ENCODE peak calls at places on chromosomes 3 and 15, in five cellular contexts. M is cardiac muscle cell, S is AG04450, O is psoas muscle, A is DND-41. W is an unnamed sample.

GRCh38 chr15:33985287-33985686 is 17.0 kb downstream of the CHRM5 start:
- DNase-seq in M (peak), S (peak), O (no peak), A (no peak), W (no peak)

GRCh38 chr15:79897701-79898113 is 893 bp upstream of the MTHFS start:
- DNase-seq in M (no peak), S (no peak), O (no peak), A (peak), W (peak)

GRCh38 chr15:31308185-31308639 is 18.4 kb upstream of the KLF13 start:
- DNase-seq in M (no peak), S (no peak), O (no peak), A (peak), W (no peak)

GRCh38 chr3:45547764-45548683 is 46.5 kb upstream of the LIMD1 start:
- DNase-seq in M (no peak), S (no peak), O (peak), A (no peak), W (no peak)

GRCh38 chr3:73848173-73848751 is 223.5 kb upstream of the PDZRN3 start:
- DNase-seq in M (peak), S (no peak), O (no peak), A (no peak), W (no peak)

GRCh38 chr3:187922704-187923393 is 177.6 kb upstream of the BCL6 start:
- DNase-seq in M (no peak), S (no peak), O (no peak), A (no peak), W (no peak)

GRCh38 chr3:185420762-185421161 is 57.8 kb downstream of the MAP3K13 start:
- DNase-seq in M (no peak), S (no peak), O (no peak), A (no peak), W (no peak)

GRCh38 chr3:23710555-23710954 is 95.2 kb upstream of the UBE2E1 start:
- DNase-seq in M (no peak), S (peak), O (peak), A (no peak), W (no peak)

GRCh38 chr3:57755368-57756021 is 614 bp upstream of the SLMAP start:
- DNase-seq in M (peak), S (no peak), O (no peak), A (no peak), W (no peak)

GRCh38 chr3:24060055-24060454 is 115.0 kb downstream of the NR1D2 start:
- DNase-seq in M (peak), S (no peak), O (no peak), A (no peak), W (no peak)

GRCh38 chr3:154486949-154487348 is 57.0 kb upstream of the GPR149 start:
- DNase-seq in M (no peak), S (no peak), O (peak), A (no peak), W (no peak)

GRCh38 chr3:30628931-30629590 is 22.7 kb downstream of the TGFBR2 start:
- DNase-seq in M (peak), S (no peak), O (no peak), A (no peak), W (peak)
- H3K4me3 ChIP-seq in M (no peak), S (no peak), O (peak), A (no peak), W (no peak)

GRCh38 chr3:149705416-149705815 is 46.9 kb downstream of the COMMD2 start:
- DNase-seq in M (no peak), S (no peak), O (no peak), A (no peak), W (no peak)

GRCh38 chr3:149701206-149701976 is 43.6 kb upstream of the WWTR1 start:
- DNase-seq in M (no peak), S (no peak), O (no peak), A (no peak), W (peak)

GRCh38 chr3:149701977-149702350 is 44.1 kb upstream of the WWTR1 start:
- DNase-seq in M (no peak), S (no peak), O (no peak), A (no peak), W (no peak)

GRCh38 chr3:149703474-149703873 is 45.6 kb upstream of the WWTR1 start:
- DNase-seq in M (no peak), S (no peak), O (peak), A (no peak), W (no peak)

DNA sequence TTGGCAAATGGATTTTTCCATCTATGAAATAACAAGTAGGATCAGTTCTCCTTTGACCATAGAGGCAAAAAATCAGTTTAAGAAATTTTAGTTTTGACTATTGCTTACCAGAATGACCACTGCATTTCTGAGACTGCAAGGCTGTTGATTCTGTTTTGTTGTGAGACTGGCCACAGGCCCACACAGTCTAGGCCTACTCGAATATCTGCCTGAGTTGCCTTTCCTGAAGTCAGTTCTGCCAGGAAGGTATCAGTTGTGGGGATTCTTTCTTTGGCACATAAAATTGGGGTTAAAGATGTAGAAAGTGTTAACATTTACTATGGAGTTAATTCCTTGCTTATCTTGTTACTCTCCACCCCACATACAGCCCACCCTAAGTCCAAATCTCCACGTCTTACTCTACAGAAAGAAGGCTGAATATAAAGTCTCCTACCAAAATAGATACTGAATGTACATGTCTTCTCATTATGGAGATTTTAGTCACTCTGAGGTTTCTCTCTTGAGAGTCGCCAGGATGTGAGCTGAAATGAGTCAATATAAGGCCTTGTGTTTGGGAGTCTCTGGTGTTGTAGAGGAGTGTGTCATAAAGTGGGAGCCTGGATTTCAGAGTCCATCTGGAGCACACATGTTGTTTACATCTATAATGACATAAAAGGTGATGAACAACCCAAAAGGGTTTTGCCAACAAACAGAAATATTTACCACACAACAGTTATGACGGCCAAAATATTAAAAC is 45.0 kb upstream of the WWTR1 start:
- DNase-seq in M (no peak), S (peak), O (no peak), A (no peak), W (no peak)
- H3K4me3 ChIP-seq in M (no peak), S (no peak), O (no peak), A (no peak), W (no peak)

GRCh38 chr3:141498592-141499223 is 11.9 kb downstream of the RASA2 start:
- DNase-seq in M (no peak), S (no peak), O (no peak), A (peak), W (peak)
- H3K4me3 ChIP-seq in M (no peak), S (no peak), O (no peak), A (peak), W (peak)

DNA sequence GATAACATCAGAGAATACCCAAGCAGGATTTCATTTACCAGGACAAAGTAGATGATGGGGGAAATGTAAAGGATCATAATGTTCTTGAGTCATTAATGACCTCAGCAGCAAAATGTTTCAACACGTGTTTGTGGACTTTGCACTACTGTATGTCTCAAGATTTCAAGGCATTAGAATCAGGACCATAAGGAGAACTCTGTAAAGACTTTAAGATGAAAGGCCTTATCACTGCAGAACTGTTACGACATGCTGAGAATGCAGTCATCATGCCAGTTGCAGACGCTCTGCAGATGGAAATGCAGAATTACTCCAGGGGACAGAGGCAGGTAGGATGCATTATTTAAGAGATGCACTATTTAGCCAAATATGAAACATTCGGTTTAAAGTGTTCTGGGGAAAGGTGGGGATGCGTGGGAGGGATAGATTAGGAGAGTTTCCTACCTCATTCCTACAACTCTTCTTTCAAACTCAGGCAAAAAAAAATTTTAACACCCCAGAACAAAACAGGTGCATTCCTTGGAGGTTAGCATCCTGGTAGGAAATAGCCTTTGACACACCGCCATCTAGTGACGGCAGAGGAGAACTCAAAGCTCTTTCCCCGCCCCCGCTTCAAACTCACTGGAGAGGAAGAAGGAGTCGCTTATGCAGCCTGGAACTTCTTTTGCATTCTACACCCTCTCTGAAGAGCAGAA is 43.3 kb upstream of the TOPAZ1 start:
- DNase-seq in M (peak), S (peak), O (no peak), A (peak), W (peak)
- H3K4me3 ChIP-seq in M (no peak), S (no peak), O (no peak), A (no peak), W (no peak)

GRCh38 chr3:177517906-177518305 is 320.6 kb upstream of the TBL1XR1 start:
- DNase-seq in M (no peak), S (no peak), O (no peak), A (no peak), W (no peak)

GRCh38 chr3:177512945-177513671 is 315.8 kb upstream of the TBL1XR1 start:
- DNase-seq in M (no peak), S (no peak), O (no peak), A (no peak), W (no peak)

GRCh38 chr3:177519588-177519987 is 322.3 kb upstream of the TBL1XR1 start:
- DNase-seq in M (no peak), S (no peak), O (peak), A (no peak), W (no peak)

GRCh38 chr3:177514341-177515193 is 317.3 kb upstream of the TBL1XR1 start:
- DNase-seq in M (no peak), S (no peak), O (no peak), A (no peak), W (no peak)

DNA sequence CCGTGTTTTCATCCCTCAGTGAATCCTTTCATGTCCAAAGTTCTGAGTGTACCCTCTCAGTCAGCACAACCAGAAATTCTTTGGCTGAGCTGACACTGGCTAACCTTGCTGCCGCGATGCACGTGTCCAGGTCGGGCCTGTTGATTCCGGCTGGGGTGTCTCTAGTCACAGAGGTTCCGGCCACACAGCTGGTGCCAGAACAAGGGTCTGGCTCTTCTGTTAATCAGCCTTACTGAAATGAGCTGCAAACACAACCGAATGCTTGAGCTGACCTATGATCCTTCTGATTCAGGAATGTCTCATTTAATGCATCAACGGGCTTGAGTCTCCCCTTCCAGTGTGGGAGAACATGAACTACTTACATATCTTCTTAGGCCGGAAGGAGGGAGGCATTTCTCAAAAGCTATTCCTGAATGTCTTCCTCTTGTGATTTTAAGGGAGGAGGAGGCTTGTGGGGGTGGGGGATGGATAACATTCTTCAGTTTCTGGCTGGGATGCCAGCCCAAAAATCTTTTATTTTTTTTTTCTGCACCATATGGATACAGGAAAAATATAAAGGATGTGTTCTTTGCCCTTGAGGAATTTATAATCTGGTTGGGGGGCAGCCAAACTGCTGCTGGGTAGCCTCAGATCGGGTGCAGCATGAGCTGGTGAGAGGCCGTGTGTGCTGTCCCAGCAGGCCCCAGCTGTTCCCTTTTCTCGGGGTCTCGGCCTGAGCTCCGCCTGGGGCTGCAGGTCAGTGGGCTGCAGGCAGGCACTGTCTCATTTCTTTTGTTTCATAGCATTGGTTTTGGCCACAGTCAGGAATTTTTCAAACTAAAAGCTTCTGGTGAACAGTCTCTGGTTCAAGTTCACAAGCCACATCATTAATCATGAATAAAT is 319.1 kb upstream of the TBL1XR1 start:
- DNase-seq in M (no peak), S (peak), O (peak), A (no peak), W (no peak)
- H3K4me3 ChIP-seq in M (no peak), S (no peak), O (no peak), A (no peak), W (no peak)

DNA sequence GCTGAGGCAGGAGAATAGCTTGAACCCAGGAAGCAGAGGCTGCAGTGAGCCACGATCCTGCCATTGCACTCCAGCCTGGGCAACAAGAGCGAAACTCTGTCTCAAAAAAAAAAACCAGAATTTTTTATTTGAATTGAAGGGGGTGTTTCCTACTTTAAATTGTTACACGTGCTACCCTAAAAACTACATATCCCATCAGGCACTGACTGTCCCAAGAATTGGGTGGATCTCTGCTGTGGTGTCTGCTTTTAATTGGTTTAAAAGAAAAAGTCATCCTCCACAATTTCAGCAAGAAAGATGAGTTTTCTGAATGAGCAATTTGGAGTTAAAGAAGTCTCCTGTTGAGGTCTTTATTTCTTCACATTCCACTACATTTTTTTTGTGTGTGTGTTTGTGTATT is 2.1 kb downstream of the PDIA3 start:
- DNase-seq in M (no peak), S (no peak), O (no peak), A (no peak), W (peak)
- H3K4me3 ChIP-seq in M (no peak), S (peak), O (peak), A (no peak), W (no peak)

DNA sequence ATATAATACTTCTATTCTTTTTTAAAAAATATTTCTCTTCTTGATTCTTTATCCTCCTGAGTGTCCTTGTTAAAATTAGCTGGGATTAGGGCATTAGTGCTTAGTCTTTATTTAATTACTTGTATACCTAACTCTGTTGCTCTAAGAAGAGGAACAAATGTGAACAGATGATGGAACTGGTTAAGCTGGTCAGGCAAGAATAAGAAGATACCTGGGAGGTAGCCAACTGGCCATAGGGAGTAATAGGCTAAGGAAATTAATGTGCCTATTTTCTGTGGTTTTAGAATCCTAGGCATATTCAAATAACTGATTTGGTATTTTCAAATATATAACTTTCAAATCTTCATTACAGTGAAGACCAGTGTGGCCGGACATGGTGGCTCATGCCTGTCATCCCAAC is 54.4 kb downstream of the EIF3J start:
- DNase-seq in M (no peak), S (no peak), O (no peak), A (no peak), W (no peak)
- H3K4me3 ChIP-seq in M (no peak), S (no peak), O (no peak), A (no peak), W (no peak)

GRCh38 chr15:92393287-92393993 is at the start of gene ST8SIA2:
- DNase-seq in M (peak), S (no peak), O (peak), A (no peak), W (no peak)
- H3K4me3 ChIP-seq in M (peak), S (peak), O (peak), A (no peak), W (no peak)

GRCh38 chr3:30511524-30512278 is 94.7 kb upstream of the TGFBR2 start:
- DNase-seq in M (no peak), S (peak), O (no peak), A (no peak), W (no peak)
- H3K4me3 ChIP-seq in M (no peak), S (no peak), O (no peak), A (no peak), W (no peak)

DNA sequence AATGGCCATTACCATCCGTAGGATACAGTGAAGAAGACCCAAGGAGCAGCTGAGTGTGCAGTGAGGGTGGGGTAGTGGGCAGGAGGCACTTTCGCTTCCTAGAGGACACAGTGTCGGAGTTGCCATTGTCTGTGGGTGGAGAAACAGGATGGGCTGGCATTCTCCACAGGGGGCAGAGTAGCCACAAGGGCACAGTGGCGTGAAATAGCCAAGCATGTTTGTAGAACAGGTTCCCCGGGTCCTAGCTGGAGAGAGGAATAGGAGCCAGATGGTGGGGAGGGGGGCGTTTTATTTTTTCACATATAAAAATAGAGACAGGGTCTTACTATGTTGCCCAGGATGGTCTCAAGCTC is 3.5 kb downstream of the SLC6A6 start:
- DNase-seq in M (no peak), S (no peak), O (no peak), A (no peak), W (no peak)
- H3K4me3 ChIP-seq in M (no peak), S (no peak), O (peak), A (no peak), W (no peak)

W was measured in CD4-positive, alpha-beta memory T cell.